ENCODE peak calls at places on chromosomes 7 and 10, in seven cellular contexts. N, C, F, L, A, S and V are unnamed samples.
A peak's percentile ranks its signal among the peaks of the same experiment; 100 is the strongest.

GRCh38 chr7:69780377-69780776 is 182.1 kb downstream of the AUTS2 start:
- DNase-seq in L (no peak), S (no peak), C (no peak), A (no peak), N (no peak), F (peak; percentile 54), V (no peak)

GRCh38 chr10:78212786-78213175 is 179.1 kb downstream of the RPS24 start:
- DNase-seq in N (no peak), S (no peak), L (no peak), A (no peak), F (no peak), C (no peak), V (no peak)

GRCh38 chr10:10786334-10787090 is 231.2 kb upstream of the CELF2 start:
- DNase-seq in S (no peak), N (peak; percentile 62), C (peak; percentile 82), A (no peak), L (peak; percentile 29), F (no peak), V (peak; percentile 39)

GRCh38 chr10:21926949-21927348 is 76.6 kb downstream of the DNAJC1 start:
- DNase-seq in L (peak; percentile 17), F (no peak), A (no peak), C (peak; percentile 98), N (peak; percentile 93), S (no peak), V (peak; percentile 59)

GRCh38 chr10:57338823-57339558 is 928.7 kb downstream of the IPMK start:
- DNase-seq in F (no peak), A (peak; percentile 7), C (peak; percentile 64), S (no peak), N (no peak), L (peak; percentile 83), V (no peak)

GRCh38 chr7:121302214-121302745 is 26.5 kb upstream of the WNT16 start:
- DNase-seq in F (no peak), S (no peak), N (peak; percentile 53), A (no peak), C (no peak), L (no peak), V (no peak)

GRCh38 chr10:8393531-8393930 is 339.0 kb downstream of the GATA3 start:
- DNase-seq in S (no peak), N (no peak), L (no peak), F (no peak), C (peak; percentile 97), A (no peak), V (no peak)

GRCh38 chr10:79298403-79299244 is 48.6 kb upstream of the PPIF start:
- DNase-seq in L (peak; percentile 13), F (no peak), A (no peak), C (peak; percentile 87), S (no peak), N (peak; percentile 66), V (peak; percentile 81)

GRCh38 chr7:133344275-133344674 is 91.4 kb downstream of the EXOC4 start:
- DNase-seq in S (no peak), C (peak; percentile 49), F (no peak), A (peak; percentile 5), N (no peak), L (peak; percentile 1), V (no peak)

GRCh38 chr10:5040781-5041470 is 37.3 kb upstream of the AKR1C2 start:
- DNase-seq in N (no peak), F (no peak), C (peak; percentile 31), A (no peak), L (no peak), S (no peak), V (no peak)

GRCh38 chr10:34538291-34538829 is 276.7 kb downstream of the PARD3 start:
- DNase-seq in A (peak; percentile 21), F (no peak), N (no peak), C (peak; percentile 17), L (no peak), S (no peak), V (no peak)

GRCh38 chr7:142385528-142386340 is 127.9 kb upstream of the PRSS58 start:
- DNase-seq in L (peak; percentile 78), N (peak; percentile 53), C (peak; percentile 76), A (peak; percentile 24), F (no peak), S (no peak), V (no peak)

GRCh38 chr10:116055252-116055918 is 217.6 kb downstream of the GFRA1 start:
- DNase-seq in F (no peak), C (no peak), S (no peak), N (no peak), A (no peak), L (no peak), V (no peak)

GRCh38 chr10:125001313-125002043 is 59.6 kb downstream of the ZRANB1 start:
- DNase-seq in F (no peak), N (no peak), S (peak; percentile 41), C (no peak), L (no peak), A (no peak), V (no peak)

GRCh38 chr10:46268076-46268881 is 18.5 kb upstream of the ANTXRL start:
- DNase-seq in L (no peak), F (no peak), A (no peak), N (no peak), C (no peak), S (peak; percentile 44), V (no peak)

GRCh38 chr10:128000660-128001059 is 93.8 kb downstream of the PTPRE start:
- DNase-seq in L (no peak), F (no peak), C (no peak), N (no peak), A (no peak), S (peak; percentile 30), V (no peak)

GRCh38 chr7:158432369-158433270 is 155.0 kb downstream of the PTPRN2 start:
- DNase-seq in A (no peak), F (no peak), L (no peak), N (no peak), C (peak; percentile 51), S (no peak), V (peak; percentile 95)

GRCh38 chr7:30845426-30846135 is 66.1 kb upstream of the AQP1 start:
- DNase-seq in F (no peak), L (no peak), N (no peak), S (no peak), C (peak; percentile 42), A (no peak), V (no peak)

GRCh38 chr7:156640949-156641485 is 443 bp downstream of the RNF32 start:
- DNase-seq in S (no peak), C (peak; percentile 28), A (no peak), F (no peak), L (peak; percentile 57), N (peak; percentile 31), V (no peak)

GRCh38 chr7:45889367-45890067 is 1.2 kb downstream of the IGFBP1 start:
- DNase-seq in A (no peak), S (no peak), N (no peak), L (no peak), C (no peak), F (no peak), V (no peak)

GRCh38 chr7:104156842-104157277 is 51.0 kb downstream of the ORC5 start:
- DNase-seq in S (no peak), A (no peak), N (no peak), F (no peak), C (peak; percentile 59), L (peak; percentile 86), V (no peak)